ENCODE peak calls at places on chromosomes 11 and 22, in nine cellular contexts. H is fibroblast of lung, C is cardiac muscle cell, N is right atrium auricular region, P is keratinocyte, G is PC-3, V is heart left ventricle, A is neural progenitor cell, X is mesenchymal stem cell. U is an unnamed sample. For H3K36me3, the result is how much of the 10 kb centered on the place peaks cover.

GRCh38 chr11:123301696-123302400 is 106.8 kb upstream of the CLMP start:
- DNase-seq in H (peak), C (peak), N (no peak), P (no peak), G (peak), V (peak), A (peak), X (peak), U (no peak)

GRCh38 chr11:59658036-59658435 is 10.8 kb downstream of the PATL1 start:
- DNase-seq in H (no peak), C (no peak), N (no peak), P (no peak), G (no peak), V (no peak), A (no peak), X (no peak), U (no peak)

GRCh38 chr11:31160504-31161422 is 208.8 kb downstream of the DCDC1 start:
- DNase-seq in H (no peak), C (no peak), N (no peak), P (peak), G (peak), V (no peak), A (peak), X (no peak), U (no peak)

GRCh38 chr11:43953521-43953920 is 11.1 kb downstream of the C11orf96 start:
- DNase-seq in H (no peak), C (no peak), N (no peak), P (no peak), G (no peak), V (no peak), A (no peak), X (no peak), U (no peak)

GRCh38 chr22:42562684-42563083 is 8.9 kb downstream of the SERHL2 start:
- DNase-seq in H (no peak), C (no peak), N (no peak), P (no peak), G (no peak), V (no peak), A (no peak), X (no peak), U (no peak)

GRCh38 chr11:10526974-10527918 is 13.7 kb downstream of the RNF141 start:
- DNase-seq in H (peak), C (no peak), N (no peak), P (peak), G (peak), V (no peak), A (no peak), X (peak), U (no peak)

GRCh38 chr11:61554172-61554988 is 26.5 kb downstream of the SYT7 start:
- DNase-seq in H (no peak), C (no peak), N (no peak), P (no peak), G (no peak), V (no peak), A (no peak), X (no peak), U (no peak)

GRCh38 chr11:111633756-111634362 is 31.6 kb downstream of the SIK2 start:
- DNase-seq in H (peak), C (peak), N (no peak), P (no peak), G (peak), V (no peak), A (no peak), X (no peak), U (peak)

GRCh38 chr11:100576044-100577021 is 110.8 kb upstream of the ARHGAP42 start:
- DNase-seq in H (peak), C (peak), N (no peak), P (no peak), G (peak), V (peak), A (peak), X (peak), U (peak)

GRCh38 chr11:116874251-116874650 is 36.8 kb upstream of the APOA1 start:
- DNase-seq in H (peak), C (peak), N (no peak), P (peak), G (no peak), V (no peak), A (no peak), X (peak), U (peak)

GRCh38 chr11:119361056-119361787 is 14.7 kb upstream of the MFRP start:
- DNase-seq in H (peak), C (peak), N (no peak), P (peak), G (peak), V (peak), A (peak), X (peak), U (peak)

GRCh38 chr11:45473491-45473890 is 187.3 kb upstream of the SYT13 start:
- DNase-seq in H (no peak), C (no peak), N (no peak), P (no peak), G (no peak), V (no peak), A (no peak), X (peak), U (no peak)

GRCh38 chr22:43042101-43042780 is 27.3 kb upstream of the PACSIN2 start:
- DNase-seq in H (peak), C (no peak), N (no peak), P (no peak), G (no peak), V (no peak), A (peak), X (no peak), U (no peak)

GRCh38 chr11:114166389-114166788 is 106.9 kb downstream of the ZBTB16 start:
- DNase-seq in H (no peak), C (no peak), N (no peak), P (no peak), G (no peak), V (no peak), A (no peak), X (no peak), U (no peak)

GRCh38 chr22:31192513-31192912 is 19.6 kb upstream of the LIMK2 start:
- DNase-seq in H (no peak), C (peak), N (no peak), P (no peak), G (no peak), V (no peak), A (no peak), X (peak), U (no peak)

GRCh38 chr11:120335596-120335927 is 651 bp upstream of the ARHGEF12 start:
- DNase-seq in H (no peak), C (peak), N (no peak), P (no peak), G (peak), V (no peak), A (no peak), X (no peak), U (no peak)

GRCh38 chr11:38160433-38160832 is 1562.4 kb upstream of the RAG2 start:
- DNase-seq in H (no peak), C (no peak), N (no peak), P (no peak), G (no peak), V (no peak), A (no peak), X (no peak), U (no peak)

GRCh38 chr11:105881027-105881426 is 141.0 kb downstream of the MSANTD4 start:
- DNase-seq in H (no peak), C (no peak), N (no peak), P (no peak), G (no peak), V (no peak), A (no peak), X (no peak), U (no peak)

GRCh38 chr11:58813693-58814092 is 30.8 kb downstream of the GLYATL2 start:
- DNase-seq in H (no peak), C (no peak), N (no peak), P (no peak), G (peak), V (no peak), A (peak), X (no peak), U (no peak)

GRCh38 chr22:37485714-37486223 is 415 bp downstream of the MFNG start:
- DNase-seq in H (no peak), C (no peak), N (no peak), P (no peak), G (no peak), V (no peak), A (no peak), X (no peak), U (no peak)

GRCh38 chr22:36913431-36914382 is at the start of gene CSF2RB:
- DNase-seq in H (no peak), C (peak), N (peak), P (no peak), G (no peak), V (peak), A (no peak), X (no peak), U (no peak)

GRCh38 chr11:64131657-64132387 is 34.1 kb downstream of the MACROD1 start:
- DNase-seq in H (no peak), C (no peak), N (no peak), P (no peak), G (no peak), V (no peak), A (peak), X (no peak), U (no peak)

GRCh38 chr11:10309163-10310093 is 4.6 kb downstream of the ADM start:
- DNase-seq in H (peak), C (peak), N (peak), P (no peak), G (peak), V (no peak), A (no peak), X (peak), U (peak)

GRCh38 chr22:20008221-20008995 is 8.2 kb downstream of the ARVCF start:
- DNase-seq in H (no peak), C (no peak), N (no peak), P (no peak), G (no peak), V (no peak), A (no peak), X (no peak), U (no peak)

GRCh38 chr11:2290351-2290841 is 11.3 kb downstream of the C11orf21 start:
- DNase-seq in H (no peak), C (no peak), N (peak), P (no peak), G (peak), V (no peak), A (no peak), X (no peak), U (no peak)

GRCh38 chr22:41994506-41994905 is 4.1 kb upstream of the WBP2NL start:
- DNase-seq in H (no peak), C (no peak), N (no peak), P (no peak), G (no peak), V (no peak), A (no peak), X (no peak), U (no peak)

GRCh38 chr11:57085604-57086003 is 96.1 kb upstream of the LRRC55 start:
- DNase-seq in H (no peak), C (no peak), N (no peak), P (no peak), G (peak), V (no peak), A (no peak), X (no peak), U (no peak)

GRCh38 chr11:90840071-90840470 is 617.2 kb upstream of the CHORDC1 start:
- DNase-seq in H (no peak), C (no peak), N (no peak), P (no peak), G (peak), V (no peak), A (no peak), X (no peak), U (no peak)

GRCh38 chr11:33402066-33402465 is 144.9 kb downstream of the HIPK3 start:
- DNase-seq in H (no peak), C (peak), N (no peak), P (no peak), G (no peak), V (no peak), A (no peak), X (no peak), U (no peak)

GRCh38 chr11:77967753-77968152 is 26.7 kb downstream of the INTS4 start:
- DNase-seq in H (no peak), C (no peak), N (no peak), P (no peak), G (peak), V (no peak), A (no peak), X (no peak), U (no peak)

GRCh38 chr11:131664811-131665210 is 294.4 kb downstream of the NTM start:
- DNase-seq in H (no peak), C (no peak), N (no peak), P (no peak), G (no peak), V (no peak), A (no peak), X (no peak), U (no peak)

GRCh38 chr11:131666617-131667016 is 296.2 kb downstream of the NTM start:
- DNase-seq in H (peak), C (no peak), N (no peak), P (no peak), G (no peak), V (no peak), A (no peak), X (no peak), U (no peak)

GRCh38 chr11:131666006-131666405 is 295.6 kb downstream of the NTM start:
- DNase-seq in H (no peak), C (no peak), N (no peak), P (no peak), G (no peak), V (no peak), A (no peak), X (no peak), U (no peak)

GRCh38 chr11:131664246-131664645 is 293.8 kb downstream of the NTM start:
- DNase-seq in H (no peak), C (no peak), N (no peak), P (no peak), G (no peak), V (no peak), A (no peak), X (no peak), U (no peak)

GRCh38 chr11:131665344-131665968 is 295.0 kb downstream of the NTM start:
- DNase-seq in H (no peak), C (no peak), N (no peak), P (no peak), G (no peak), V (no peak), A (no peak), X (no peak), U (no peak)
- H3K4me3 ChIP-seq in H (no peak), C (no peak), N (no peak), P (no peak), G (no peak), V (no peak), A (no peak), X (no peak), U (no peak)

DNA sequence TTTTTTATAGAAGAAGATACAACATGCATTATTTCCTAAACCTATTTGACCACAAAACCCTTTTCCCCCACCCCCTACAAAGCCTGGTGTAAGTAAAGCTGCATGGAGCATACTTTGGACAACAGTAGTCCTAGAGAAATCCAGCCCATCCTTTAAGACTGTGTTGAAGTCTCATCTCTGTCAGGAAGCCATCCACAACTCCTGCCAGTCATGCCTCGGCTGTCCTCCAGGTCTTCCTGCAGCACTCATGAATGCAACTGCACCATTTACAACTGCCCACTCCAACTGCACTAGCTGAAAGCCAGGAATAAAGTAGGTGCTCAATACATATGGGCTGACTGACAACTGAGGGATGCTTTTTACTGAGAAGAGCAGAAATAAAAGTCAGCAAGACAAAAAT is 27.3 kb downstream of the IL18BP start:
- DNase-seq in H (no peak), C (no peak), N (no peak), P (no peak), G (no peak), V (no peak), A (no peak), X (no peak), U (no peak)
- H3K36me3 ChIP-seq in H (under half), C (half or more), N (half or more), P (under half), G (under half), V (half or more), A (under half), X (half or more), U (half or more)

DNA sequence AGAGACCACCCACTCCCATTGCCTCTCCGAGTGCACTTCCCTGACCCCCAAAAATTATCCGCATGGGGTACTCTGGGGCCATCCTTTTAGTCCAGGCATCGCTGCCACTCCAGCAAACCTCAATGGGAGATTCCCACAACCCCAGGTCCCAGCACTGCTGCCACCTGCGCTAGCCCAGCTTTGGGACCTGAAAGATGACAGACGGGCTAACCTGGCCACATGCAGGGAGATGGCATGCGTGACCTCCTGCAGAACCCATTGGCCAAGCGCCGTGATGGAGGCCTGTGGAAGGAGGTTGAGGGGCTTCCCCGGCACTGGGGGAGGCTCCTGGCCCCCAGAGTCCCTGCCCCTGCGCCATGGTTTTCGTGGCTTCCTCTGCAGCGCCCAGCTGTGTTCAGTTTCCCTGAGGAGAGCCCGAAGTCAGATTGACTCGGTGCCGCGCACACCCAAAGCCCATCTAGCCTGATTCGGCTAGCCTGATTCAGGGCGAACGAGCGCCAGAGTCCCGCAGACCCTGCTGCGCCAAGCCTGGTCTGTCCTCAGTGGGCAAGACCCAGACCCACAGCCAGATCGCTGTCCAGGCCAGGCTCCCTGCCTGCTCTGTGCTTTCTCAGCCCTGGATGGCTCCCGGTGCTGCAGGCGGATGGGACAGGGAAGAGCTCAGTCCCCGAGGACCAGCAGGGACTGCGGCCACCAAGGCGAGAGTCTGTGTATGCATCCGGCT is 751 bp upstream of the WNT7B start:
- DNase-seq in H (no peak), C (peak), N (no peak), P (no peak), G (peak), V (no peak), A (peak), X (peak), U (no peak)
- H3K4me3 ChIP-seq in H (no peak), C (no peak), N (no peak), P (no peak), G (peak), V (no peak), A (peak), X (no peak), U (no peak)

DNA sequence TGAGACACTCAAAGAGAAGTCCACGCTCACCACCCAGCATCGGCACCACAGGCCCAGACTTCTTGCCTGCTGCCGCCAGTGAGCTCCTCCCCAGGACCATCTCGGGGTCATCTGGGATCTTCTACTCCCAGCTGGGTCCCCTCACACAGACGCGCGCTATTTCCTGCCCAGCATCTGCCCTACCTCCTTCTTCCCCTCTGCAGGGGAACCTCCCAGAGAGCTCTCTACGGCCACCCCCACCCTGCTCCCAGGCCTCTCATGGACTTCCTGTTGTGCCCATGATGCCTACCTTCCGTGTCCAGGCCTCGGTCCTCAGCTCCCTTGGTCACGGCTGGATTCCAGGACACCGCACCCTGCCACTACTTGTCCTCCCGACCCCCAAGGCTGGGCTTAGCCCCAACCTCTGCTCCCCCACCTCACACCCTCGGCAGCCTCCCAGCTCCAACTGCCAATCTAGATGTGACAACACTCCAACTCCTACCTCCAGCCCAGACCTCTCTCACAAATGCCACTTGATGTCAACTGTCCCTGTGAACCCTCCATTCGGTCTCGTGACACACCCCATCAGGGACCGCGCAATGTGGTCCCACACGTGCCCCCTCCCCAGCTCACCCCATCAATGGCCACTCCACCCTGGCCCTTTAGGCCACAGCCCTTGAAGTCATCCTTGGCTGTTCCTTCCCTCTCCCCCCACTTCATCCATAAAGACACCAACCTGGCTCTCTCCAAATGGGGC is 45.3 kb downstream of the SGSM3 start:
- DNase-seq in H (no peak), C (peak), N (no peak), P (no peak), G (no peak), V (no peak), A (no peak), X (no peak), U (no peak)
- H3K36me3 ChIP-seq in H (under half), C (under half), N (half or more), P (under half), G (under half), V (half or more), A (under half), X (half or more), U (half or more)

GRCh38 chr11:47992959-47993820 is 12.8 kb downstream of the PTPRJ start:
- DNase-seq in H (peak), C (peak), N (no peak), P (no peak), G (peak), V (no peak), A (no peak), X (peak), U (peak)
- H3K4me3 ChIP-seq in H (no peak), C (no peak), N (no peak), P (no peak), G (no peak), V (no peak), A (no peak), X (no peak), U (no peak)

GRCh38 chr22:24063986-24064385 is 52.9 kb downstream of the CABIN1 start:
- DNase-seq in H (no peak), C (no peak), N (no peak), P (no peak), G (no peak), V (no peak), A (no peak), X (no peak), U (no peak)
- H3K36me3 ChIP-seq in H (under half), C (under half), N (half or more), P (under half), G (under half), V (half or more), A (under half), X (half or more), U (under half)